ENCODE peak calls at places on chromosomes 3 and 15, in ten cellular contexts. One of them, this sample, is unnamed. For H3K9me3, the result is how much of the 10 kb centered on the place peaks cover.

GRCh38 chr15:36811903-36812302 is 232.5 kb downstream of the CDIN1 start:
- DNase-seq in pancreas: no peak
- DNase-seq in OCI-LY7: no peak
- DNase-seq in body of pancreas: no peak
- DNase-seq in tibial artery: no peak
- DNase-seq in K562: no peak
- DNase-seq in neuronal stem cell: no peak
- DNase-seq in prostate gland: no peak
- DNase-seq in SJSA1: no peak
- DNase-seq in CD8-positive, alpha-beta T cell: no peak
- DNase-seq in this sample: no peak

GRCh38 chr3:138174421-138175122 is at the start of gene DBR1:
- DNase-seq in pancreas: peak
- DNase-seq in OCI-LY7: peak
- DNase-seq in body of pancreas: peak
- DNase-seq in tibial artery: peak
- DNase-seq in K562: peak
- DNase-seq in neuronal stem cell: peak
- DNase-seq in prostate gland: peak
- DNase-seq in SJSA1: peak
- DNase-seq in CD8-positive, alpha-beta T cell: peak
- DNase-seq in this sample: peak

GRCh38 chr3:16334909-16335308 is 69.9 kb downstream of the OXNAD1 start:
- DNase-seq in pancreas: no peak
- DNase-seq in OCI-LY7: no peak
- DNase-seq in body of pancreas: no peak
- DNase-seq in tibial artery: no peak
- DNase-seq in K562: no peak
- DNase-seq in neuronal stem cell: no peak
- DNase-seq in prostate gland: no peak
- DNase-seq in SJSA1: peak
- DNase-seq in CD8-positive, alpha-beta T cell: no peak
- DNase-seq in this sample: no peak

GRCh38 chr3:195770081-195770840 is 41.5 kb downstream of the MUC4 start:
- DNase-seq in pancreas: no peak
- DNase-seq in OCI-LY7: no peak
- DNase-seq in body of pancreas: no peak
- DNase-seq in tibial artery: no peak
- DNase-seq in K562: no peak
- DNase-seq in neuronal stem cell: no peak
- DNase-seq in prostate gland: no peak
- DNase-seq in SJSA1: no peak
- DNase-seq in CD8-positive, alpha-beta T cell: no peak
- DNase-seq in this sample: no peak

GRCh38 chr3:120451670-120452220 is 953 bp upstream of the FSTL1 start:
- DNase-seq in pancreas: no peak
- DNase-seq in OCI-LY7: no peak
- DNase-seq in body of pancreas: no peak
- DNase-seq in tibial artery: no peak
- DNase-seq in K562: no peak
- DNase-seq in neuronal stem cell: no peak
- DNase-seq in prostate gland: no peak
- DNase-seq in SJSA1: no peak
- DNase-seq in CD8-positive, alpha-beta T cell: no peak
- DNase-seq in this sample: no peak

GRCh38 chr3:172859035-172859434 is 108.5 kb downstream of the ECT2 start:
- DNase-seq in pancreas: no peak
- DNase-seq in OCI-LY7: no peak
- DNase-seq in body of pancreas: no peak
- DNase-seq in tibial artery: no peak
- DNase-seq in K562: no peak
- DNase-seq in neuronal stem cell: no peak
- DNase-seq in prostate gland: no peak
- DNase-seq in SJSA1: no peak
- DNase-seq in CD8-positive, alpha-beta T cell: no peak
- DNase-seq in this sample: no peak

GRCh38 chr15:70752142-70752754 is 11.1 kb downstream of the UACA start:
- DNase-seq in pancreas: no peak
- DNase-seq in OCI-LY7: no peak
- DNase-seq in body of pancreas: no peak
- DNase-seq in tibial artery: peak
- DNase-seq in K562: no peak
- DNase-seq in neuronal stem cell: no peak
- DNase-seq in prostate gland: no peak
- DNase-seq in SJSA1: no peak
- DNase-seq in CD8-positive, alpha-beta T cell: peak
- DNase-seq in this sample: peak

GRCh38 chr3:11367116-11367781 is 95.1 kb downstream of the ATG7 start:
- DNase-seq in pancreas: no peak
- DNase-seq in OCI-LY7: no peak
- DNase-seq in body of pancreas: no peak
- DNase-seq in tibial artery: no peak
- DNase-seq in K562: no peak
- DNase-seq in neuronal stem cell: no peak
- DNase-seq in prostate gland: peak
- DNase-seq in SJSA1: peak
- DNase-seq in CD8-positive, alpha-beta T cell: no peak
- DNase-seq in this sample: no peak

GRCh38 chr15:80072285-80072684 is 12.8 kb downstream of the ZFAND6 start:
- DNase-seq in pancreas: no peak
- DNase-seq in OCI-LY7: peak
- DNase-seq in body of pancreas: peak
- DNase-seq in tibial artery: no peak
- DNase-seq in K562: peak
- DNase-seq in neuronal stem cell: peak
- DNase-seq in prostate gland: peak
- DNase-seq in SJSA1: peak
- DNase-seq in CD8-positive, alpha-beta T cell: no peak
- DNase-seq in this sample: no peak

GRCh38 chr15:45136378-45136764 is 6.6 kb downstream of the DUOX1 start:
- DNase-seq in pancreas: no peak
- DNase-seq in OCI-LY7: peak
- DNase-seq in body of pancreas: no peak
- DNase-seq in tibial artery: no peak
- DNase-seq in K562: peak
- DNase-seq in neuronal stem cell: no peak
- DNase-seq in prostate gland: no peak
- DNase-seq in SJSA1: no peak
- DNase-seq in CD8-positive, alpha-beta T cell: no peak
- DNase-seq in this sample: no peak

DNA sequence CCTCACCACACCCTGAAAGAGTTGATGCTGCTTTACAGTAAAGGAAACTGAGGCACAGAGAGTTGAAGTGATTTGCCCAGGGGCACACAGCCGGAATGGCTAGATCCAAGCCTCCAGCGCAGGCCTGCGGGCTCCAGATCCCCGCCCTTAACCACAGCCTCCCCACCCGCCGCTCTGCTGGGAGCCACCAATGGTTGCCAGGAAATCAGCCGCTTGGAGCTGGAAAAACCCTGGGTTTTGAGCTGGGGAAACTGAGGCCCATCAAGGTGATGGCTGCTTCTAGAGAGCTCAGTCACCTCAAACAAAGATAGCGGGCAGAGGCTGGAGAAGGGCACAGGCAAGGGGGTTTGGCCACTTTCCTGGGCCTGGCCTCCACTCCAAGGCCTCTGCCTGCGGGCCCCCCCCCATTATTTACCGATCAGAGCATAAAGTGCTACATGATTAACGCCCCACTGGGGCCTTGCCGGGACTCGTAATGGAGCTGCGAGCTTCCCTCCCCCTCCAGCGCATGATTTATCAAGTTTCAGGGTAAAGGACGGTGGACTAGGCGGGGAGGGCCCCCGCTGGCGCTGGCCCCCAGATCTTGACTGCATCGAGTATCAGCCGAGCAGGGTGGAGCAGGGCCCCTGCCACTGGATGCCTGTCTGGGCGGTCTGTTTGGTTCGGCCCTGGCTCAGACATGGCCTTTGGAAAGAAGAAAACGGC is 9.2 kb downstream of the PLXND1 start:
- DNase-seq in pancreas: no peak
- DNase-seq in OCI-LY7: no peak
- DNase-seq in body of pancreas: no peak
- DNase-seq in tibial artery: peak
- DNase-seq in K562: peak
- DNase-seq in neuronal stem cell: no peak
- DNase-seq in prostate gland: no peak
- DNase-seq in SJSA1: no peak
- DNase-seq in CD8-positive, alpha-beta T cell: no peak
- DNase-seq in this sample: no peak
- H3K27ac ChIP-seq in pancreas: peak
- H3K27ac ChIP-seq in OCI-LY7: no peak
- H3K27ac ChIP-seq in body of pancreas: peak
- H3K27ac ChIP-seq in tibial artery: peak
- H3K27ac ChIP-seq in K562: peak
- H3K27ac ChIP-seq in neuronal stem cell: no peak
- H3K27ac ChIP-seq in prostate gland: peak
- H3K27ac ChIP-seq in SJSA1: peak
- H3K27ac ChIP-seq in CD8-positive, alpha-beta T cell: no peak
- H3K27ac ChIP-seq in this sample: peak

GRCh38 chr15:87634361-87634760 is 622.2 kb downstream of the NTRK3 start:
- DNase-seq in pancreas: no peak
- DNase-seq in OCI-LY7: no peak
- DNase-seq in body of pancreas: no peak
- DNase-seq in tibial artery: no peak
- DNase-seq in K562: no peak
- DNase-seq in neuronal stem cell: no peak
- DNase-seq in prostate gland: no peak
- DNase-seq in SJSA1: no peak
- DNase-seq in CD8-positive, alpha-beta T cell: no peak
- DNase-seq in this sample: no peak
- H3K9me3 ChIP-seq in pancreas: under half
- H3K9me3 ChIP-seq in OCI-LY7: under half
- H3K9me3 ChIP-seq in body of pancreas: under half
- H3K9me3 ChIP-seq in tibial artery: under half
- H3K9me3 ChIP-seq in K562: under half
- H3K9me3 ChIP-seq in neuronal stem cell: under half
- H3K9me3 ChIP-seq in prostate gland: under half
- H3K9me3 ChIP-seq in SJSA1: under half
- H3K9me3 ChIP-seq in CD8-positive, alpha-beta T cell: under half
- H3K9me3 ChIP-seq in this sample: under half

DNA sequence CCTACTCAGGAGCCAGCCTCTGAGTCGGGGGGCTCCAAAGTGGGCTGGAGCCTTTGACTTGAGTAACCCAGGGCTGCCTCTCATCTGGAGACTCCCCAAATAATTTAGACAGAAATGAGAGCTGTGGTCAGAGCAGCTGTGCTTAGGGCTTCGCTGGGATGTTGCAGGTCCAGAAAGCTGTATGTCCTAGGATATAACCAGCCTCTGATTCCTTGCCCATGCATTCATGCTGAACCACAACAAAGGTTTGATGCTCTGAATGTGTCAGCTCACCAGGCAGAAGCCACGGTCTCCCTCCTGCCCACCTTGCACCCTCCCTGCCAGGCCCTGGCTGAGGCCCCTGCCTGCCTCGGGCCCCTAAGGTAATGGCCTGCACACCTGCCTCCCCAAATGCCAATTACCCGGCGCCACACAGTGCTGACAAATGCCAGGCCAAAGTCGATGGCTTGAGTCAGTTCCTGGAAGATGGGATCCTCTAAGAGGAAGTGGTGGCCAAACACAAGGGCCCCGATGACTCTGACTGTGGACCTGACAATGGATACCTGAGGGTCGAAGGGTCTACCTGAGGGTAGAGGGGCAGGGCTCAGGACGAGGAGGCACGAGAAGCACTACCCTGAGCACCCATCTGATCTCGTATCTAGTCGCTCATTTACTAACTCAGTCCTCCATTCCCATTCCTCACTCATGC is 21.7 kb upstream of the PARL start:
- DNase-seq in pancreas: no peak
- DNase-seq in OCI-LY7: no peak
- DNase-seq in body of pancreas: no peak
- DNase-seq in tibial artery: no peak
- DNase-seq in K562: no peak
- DNase-seq in neuronal stem cell: no peak
- DNase-seq in prostate gland: no peak
- DNase-seq in SJSA1: no peak
- DNase-seq in CD8-positive, alpha-beta T cell: no peak
- DNase-seq in this sample: no peak
- H3K4me3 ChIP-seq in pancreas: no peak
- H3K4me3 ChIP-seq in OCI-LY7: no peak
- H3K4me3 ChIP-seq in body of pancreas: no peak
- H3K4me3 ChIP-seq in tibial artery: no peak
- H3K4me3 ChIP-seq in K562: no peak
- H3K4me3 ChIP-seq in neuronal stem cell: no peak
- H3K4me3 ChIP-seq in prostate gland: no peak
- H3K4me3 ChIP-seq in SJSA1: no peak
- H3K4me3 ChIP-seq in CD8-positive, alpha-beta T cell: no peak
- H3K4me3 ChIP-seq in this sample: no peak

GRCh38 chr3:40521254-40521653 is 3.5 kb upstream of the ZNF621 start:
- DNase-seq in pancreas: no peak
- DNase-seq in OCI-LY7: no peak
- DNase-seq in body of pancreas: no peak
- DNase-seq in tibial artery: no peak
- DNase-seq in K562: no peak
- DNase-seq in neuronal stem cell: no peak
- DNase-seq in prostate gland: no peak
- DNase-seq in SJSA1: no peak
- DNase-seq in CD8-positive, alpha-beta T cell: no peak
- DNase-seq in this sample: no peak

GRCh38 chr3:40524571-40525285 is at the start of gene ZNF621:
- DNase-seq in pancreas: peak
- DNase-seq in OCI-LY7: peak
- DNase-seq in body of pancreas: peak
- DNase-seq in tibial artery: peak
- DNase-seq in K562: peak
- DNase-seq in neuronal stem cell: peak
- DNase-seq in prostate gland: peak
- DNase-seq in SJSA1: peak
- DNase-seq in CD8-positive, alpha-beta T cell: peak
- DNase-seq in this sample: peak

GRCh38 chr3:40523781-40524180 is 979 bp upstream of the ZNF621 start:
- DNase-seq in pancreas: no peak
- DNase-seq in OCI-LY7: no peak
- DNase-seq in body of pancreas: peak
- DNase-seq in tibial artery: no peak
- DNase-seq in K562: no peak
- DNase-seq in neuronal stem cell: no peak
- DNase-seq in prostate gland: peak
- DNase-seq in SJSA1: peak
- DNase-seq in CD8-positive, alpha-beta T cell: no peak
- DNase-seq in this sample: no peak

GRCh38 chr3:40528426-40528825 is 3.7 kb downstream of the ZNF621 start:
- DNase-seq in pancreas: no peak
- DNase-seq in OCI-LY7: no peak
- DNase-seq in body of pancreas: no peak
- DNase-seq in tibial artery: no peak
- DNase-seq in K562: no peak
- DNase-seq in neuronal stem cell: no peak
- DNase-seq in prostate gland: no peak
- DNase-seq in SJSA1: no peak
- DNase-seq in CD8-positive, alpha-beta T cell: no peak
- DNase-seq in this sample: no peak

DNA sequence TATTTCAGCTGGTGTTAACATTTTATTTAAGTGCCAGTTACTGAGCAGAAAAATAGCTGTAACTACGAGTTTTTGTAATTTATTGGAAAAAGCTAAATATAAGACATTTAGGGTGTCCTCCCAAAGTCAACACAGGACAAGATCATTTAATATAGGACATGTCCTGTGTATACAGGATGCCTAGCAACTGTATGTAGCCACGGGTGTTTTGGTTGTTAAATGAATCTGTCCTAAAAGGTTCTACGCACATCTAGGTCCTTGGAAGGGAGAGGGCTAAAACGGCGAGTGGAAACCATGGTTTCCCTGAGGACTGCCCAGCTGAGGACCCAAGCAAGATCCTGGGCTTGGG is 564 bp upstream of the ZNF621 start:
- DNase-seq in pancreas: no peak
- DNase-seq in OCI-LY7: no peak
- DNase-seq in body of pancreas: no peak
- DNase-seq in tibial artery: no peak
- DNase-seq in K562: no peak
- DNase-seq in neuronal stem cell: no peak
- DNase-seq in prostate gland: no peak
- DNase-seq in SJSA1: no peak
- DNase-seq in CD8-positive, alpha-beta T cell: no peak
- DNase-seq in this sample: no peak
- H3K27ac ChIP-seq in pancreas: peak
- H3K27ac ChIP-seq in OCI-LY7: no peak
- H3K27ac ChIP-seq in body of pancreas: peak
- H3K27ac ChIP-seq in tibial artery: peak
- H3K27ac ChIP-seq in K562: peak
- H3K27ac ChIP-seq in neuronal stem cell: peak
- H3K27ac ChIP-seq in prostate gland: peak
- H3K27ac ChIP-seq in SJSA1: peak
- H3K27ac ChIP-seq in CD8-positive, alpha-beta T cell: peak
- H3K27ac ChIP-seq in this sample: peak

This sample was measured in heart right ventricle.